ENCODE peak calls at places on chromosomes 7 and 10, in six cellular contexts. J is vagina, B is PC-3, E is Calu3, L is NCI-H510A treated with DMSO at 0.1 percent for 48 hours, F is SK-N-DZ. Q is an unnamed sample.

GRCh38 chr7:98429799-98430198 is 28.9 kb upstream of the BAIAP2L1 start:
- DNase-seq in J (no peak), B (no peak), E (no peak), L (no peak), F (no peak), Q (no peak)

GRCh38 chr10:132458595-132459251 is 61.7 kb downstream of the PWWP2B start:
- DNase-seq in J (no peak), B (peak), E (peak), L (no peak), F (no peak), Q (peak)

GRCh38 chr7:1844956-1845390 is 174.9 kb downstream of the ELFN1 start:
- DNase-seq in J (no peak), B (no peak), E (no peak), L (no peak), F (no peak), Q (no peak)

GRCh38 chr10:101063162-101063525 is 1.4 kb downstream of the KAZALD1 start:
- DNase-seq in J (no peak), B (no peak), E (no peak), L (no peak), F (no peak), Q (no peak)

GRCh38 chr7:42197391-42197790 is 39.6 kb downstream of the GLI3 start:
- DNase-seq in J (no peak), B (no peak), E (no peak), L (no peak), F (no peak), Q (no peak)

GRCh38 chr10:71584902-71585578 is 134.5 kb downstream of the C10orf105 start:
- DNase-seq in J (no peak), B (no peak), E (no peak), L (no peak), F (no peak), Q (peak)

GRCh38 chr10:71613303-71613777 is 106.2 kb downstream of the C10orf105 start:
- DNase-seq in J (no peak), B (peak), E (peak), L (no peak), F (no peak), Q (no peak)

GRCh38 chr10:131898713-131899112 is 2.1 kb upstream of the PPP2R2D start:
- DNase-seq in J (no peak), B (no peak), E (no peak), L (no peak), F (no peak), Q (no peak)

GRCh38 chr7:55247466-55247865 is 117.7 kb upstream of the LANCL2 start:
- DNase-seq in J (no peak), B (peak), E (no peak), L (no peak), F (no peak), Q (no peak)

GRCh38 chr7:11604505-11604904 is 227.5 kb downstream of the THSD7A start:
- DNase-seq in J (no peak), B (no peak), E (no peak), L (no peak), F (no peak), Q (no peak)

GRCh38 chr10:14736600-14737081 is 38.1 kb downstream of the FAM107B start:
- DNase-seq in J (no peak), B (no peak), E (no peak), L (no peak), F (peak), Q (no peak)

GRCh38 chr10:110717830-110718595 is 73.9 kb downstream of the RBM20 start:
- DNase-seq in J (no peak), B (no peak), E (no peak), L (no peak), F (peak), Q (no peak)

GRCh38 chr7:12444785-12445184 is 41.1 kb upstream of the VWDE start:
- DNase-seq in J (no peak), B (no peak), E (no peak), L (no peak), F (no peak), Q (no peak)

GRCh38 chr7:30683839-30684238 is 1.6 kb upstream of the CRHR2 start:
- DNase-seq in J (no peak), B (no peak), E (no peak), L (no peak), F (no peak), Q (no peak)

GRCh38 chr7:30531286-30531685 is 26.7 kb upstream of the GGCT start:
- DNase-seq in J (no peak), B (peak), E (no peak), L (no peak), F (no peak), Q (no peak)

GRCh38 chr7:77550586-77550985 is 13.5 kb downstream of the PTPN12 start:
- DNase-seq in J (no peak), B (no peak), E (no peak), L (no peak), F (no peak), Q (no peak)

GRCh38 chr7:27185708-27186449 is 847 bp upstream of the HOXA11 start:
- DNase-seq in J (no peak), B (no peak), E (no peak), L (no peak), F (no peak), Q (peak)

GRCh38 chr10:127525686-127526085 is 23.4 kb upstream of the NPS start:
- DNase-seq in J (no peak), B (no peak), E (no peak), L (no peak), F (no peak), Q (no peak)

GRCh38 chr7:136687693-136688322 is 180.6 kb upstream of the CHRM2 start:
- DNase-seq in J (no peak), B (peak), E (no peak), L (no peak), F (peak), Q (peak)

GRCh38 chr10:96306516-96306915 is 2.3 kb downstream of the DNTT start:
- DNase-seq in J (peak), B (no peak), E (no peak), L (peak), F (no peak), Q (no peak)

GRCh38 chr10:91210014-91210413 is 10.4 kb upstream of the PCGF5 start:
- DNase-seq in J (no peak), B (no peak), E (no peak), L (peak), F (no peak), Q (no peak)

GRCh38 chr7:17907014-17907413 is 33.3 kb downstream of the SNX13 start:
- DNase-seq in J (no peak), B (peak), E (no peak), L (no peak), F (no peak), Q (no peak)

GRCh38 chr10:103574116-103575061 is 80.9 kb downstream of the NEURL1 start:
- DNase-seq in J (no peak), B (no peak), E (no peak), L (no peak), F (no peak), Q (no peak)

GRCh38 chr10:48478980-48479811 is 125.7 kb downstream of the ARHGAP22 start:
- DNase-seq in J (peak), B (no peak), E (no peak), L (no peak), F (no peak), Q (no peak)

GRCh38 chr10:58813573-58813972 is 300.9 kb downstream of the BICC1 start:
- DNase-seq in J (no peak), B (peak), E (no peak), L (peak), F (peak), Q (no peak)

GRCh38 chr10:93541402-93542357 is 24.8 kb upstream of the FFAR4 start:
- DNase-seq in J (no peak), B (peak), E (peak), L (peak), F (peak), Q (peak)

GRCh38 chr10:122293156-122293978 is 22.3 kb downstream of the BTBD16 start:
- DNase-seq in J (peak), B (no peak), E (no peak), L (no peak), F (no peak), Q (no peak)

GRCh38 chr10:118300266-118300665 is 41.9 kb downstream of the FAM204A start:
- DNase-seq in J (no peak), B (peak), E (no peak), L (no peak), F (no peak), Q (no peak)

GRCh38 chr7:129773328-129773731 is 161.8 kb downstream of the NRF1 start:
- DNase-seq in J (no peak), B (no peak), E (no peak), L (no peak), F (no peak), Q (no peak)

GRCh38 chr7:71976670-71977069 is 435.5 kb downstream of the CALN1 start:
- DNase-seq in J (no peak), B (no peak), E (no peak), L (no peak), F (no peak), Q (no peak)

GRCh38 chr7:53794816-53795215 is 747.4 kb upstream of the VSTM2A start:
- DNase-seq in J (no peak), B (no peak), E (no peak), L (no peak), F (no peak), Q (no peak)

GRCh38 chr10:48681749-48682148 is 2.9 kb upstream of the WDFY4 start:
- DNase-seq in J (peak), B (no peak), E (no peak), L (no peak), F (no peak), Q (no peak)

GRCh38 chr7:37050801-37051200 is 326.5 kb upstream of the AOAH start:
- DNase-seq in J (no peak), B (no peak), E (no peak), L (no peak), F (no peak), Q (peak)

GRCh38 chr7:33807779-33808482 is 97.4 kb upstream of the BMPER start:
- DNase-seq in J (peak), B (peak), E (peak), L (no peak), F (no peak), Q (peak)

GRCh38 chr10:112231602-112232001 is 48.0 kb upstream of the GPAM start:
- DNase-seq in J (no peak), B (no peak), E (no peak), L (no peak), F (peak), Q (no peak)

GRCh38 chr10:4280481-4281206 is 495.6 kb upstream of the KLF6 start:
- DNase-seq in J (no peak), B (peak), E (peak), L (no peak), F (no peak), Q (peak)

GRCh38 chr10:87752571-87752970 is 65.5 kb downstream of the ATAD1 start:
- DNase-seq in J (no peak), B (peak), E (no peak), L (no peak), F (no peak), Q (peak)

GRCh38 chr7:35259555-35259954 is 5.7 kb upstream of the TBX20 start:
- DNase-seq in J (no peak), B (no peak), E (no peak), L (no peak), F (no peak), Q (no peak)

GRCh38 chr7:91557789-91558396 is 293.7 kb downstream of the FZD1 start:
- DNase-seq in J (no peak), B (peak), E (no peak), L (no peak), F (no peak), Q (peak)